ENCODE peak calls at places on chromosomes 3 and 15, in nine cellular contexts. D is BJ; Z is endothelial cell; W is spleen; K is activated CD8-positive, alpha-beta T cell treated with anti-CD3 and anti-CD28 coated beads for 36 hours; U is GM12865; Q is ovary; A is AG04450; R is psoas muscle. L is an unnamed sample.

GRCh38 chr3:141106842-141107241 is 55.7 kb downstream of the SPSB4 start:
- DNase-seq in Z (no peak), Q (no peak), R (no peak), D (no peak), U (no peak), A (no peak), K (no peak), W (no peak), L (no peak)

GRCh38 chr15:77504310-77504709 is 83.6 kb downstream of the HMG20A start:
- DNase-seq in D (no peak), Z (no peak), U (no peak), R (peak), W (no peak), A (no peak), Q (no peak), K (no peak), L (no peak)

GRCh38 chr3:107846282-107846852 is 244.5 kb downstream of the CD47 start:
- DNase-seq in K (peak), Z (peak), R (peak), W (no peak), D (peak), A (peak), U (peak), Q (peak), L (peak)

GRCh38 chr15:43204016-43204901 is 16.6 kb downstream of the EPB42 start:
- DNase-seq in Z (peak), D (no peak), Q (no peak), W (no peak), R (peak), K (peak), U (peak), A (peak), L (peak)

GRCh38 chr15:50418041-50418583 is 6.1 kb upstream of the USP8 start:
- DNase-seq in A (no peak), R (no peak), Q (peak), Z (no peak), K (peak), W (no peak), U (no peak), D (no peak), L (no peak)

GRCh38 chr15:74531144-74531811 is 9.7 kb upstream of the ARID3B start:
- DNase-seq in R (no peak), Z (no peak), D (peak), Q (no peak), K (no peak), A (peak), U (no peak), W (no peak), L (no peak)

GRCh38 chr15:37900286-37901221 is 33.9 kb upstream of the TMCO5A start:
- DNase-seq in K (no peak), Q (no peak), U (no peak), A (peak), W (no peak), Z (no peak), R (no peak), D (no peak), L (no peak)

GRCh38 chr3:84978833-84979232 is 20.0 kb downstream of the CADM2 start:
- DNase-seq in Q (no peak), A (no peak), D (no peak), W (no peak), K (no peak), Z (no peak), R (no peak), U (no peak), L (no peak)

GRCh38 chr15:56042982-56043980 is 49.9 kb upstream of the NEDD4 start:
- DNase-seq in W (no peak), K (peak), R (no peak), A (no peak), U (peak), Z (no peak), D (no peak), Q (no peak), L (no peak)

GRCh38 chr3:76400141-76400540 is 614.8 kb upstream of the ZNF717 start:
- DNase-seq in K (no peak), R (no peak), W (no peak), Q (no peak), U (no peak), D (no peak), A (no peak), Z (no peak), L (no peak)

GRCh38 chr3:71987828-71988227 is 202.9 kb upstream of the PROK2 start:
- DNase-seq in R (no peak), A (no peak), U (no peak), D (peak), Q (no peak), K (no peak), W (no peak), Z (peak), L (no peak)

GRCh38 chr3:44584646-44585501 is at the start of gene ZNF660:
- DNase-seq in R (peak), U (peak), Z (peak), W (peak), D (no peak), Q (peak), A (peak), K (peak), L (peak)

GRCh38 chr3:17982211-17982880 is 239.9 kb upstream of the TBC1D5 start:
- DNase-seq in Q (no peak), A (no peak), Z (no peak), R (no peak), K (no peak), U (no peak), D (no peak), W (no peak), L (no peak)

GRCh38 chr15:44207643-44208042 is 12.6 kb upstream of the FRMD5 start:
- DNase-seq in R (no peak), Z (no peak), D (peak), K (no peak), Q (no peak), A (peak), U (no peak), W (no peak), L (no peak)

GRCh38 chr3:50862221-50862620 is 187.5 kb downstream of the DOCK3 start:
- DNase-seq in D (no peak), A (no peak), W (no peak), K (no peak), Q (no peak), Z (no peak), R (no peak), U (peak), L (no peak)

GRCh38 chr3:52372822-52373504 is 56.8 kb downstream of the DNAH1 start:
- DNase-seq in W (peak), U (peak), A (no peak), R (no peak), K (peak), Q (no peak), Z (peak), D (no peak), L (peak)

GRCh38 chr15:51856714-51857380 is 27.4 kb downstream of the TMOD3 start:
- DNase-seq in A (no peak), D (no peak), U (no peak), Z (no peak), Q (no peak), K (no peak), W (no peak), R (no peak), L (no peak)

GRCh38 chr3:44342191-44342790 is 3.7 kb downstream of the TCAIM start:
- DNase-seq in R (no peak), Z (no peak), W (no peak), A (peak), D (no peak), K (no peak), U (no peak), Q (no peak), L (no peak)

GRCh38 chr3:73449774-73450173 is 175.0 kb downstream of the PDZRN3 start:
- DNase-seq in U (peak), Q (no peak), A (no peak), K (no peak), R (no peak), D (no peak), Z (no peak), W (no peak), L (no peak)

GRCh38 chr15:31341501-31342195 is 15.0 kb downstream of the KLF13 start:
- DNase-seq in Q (no peak), D (no peak), A (no peak), R (no peak), Z (no peak), K (no peak), W (peak), U (no peak), L (no peak)

GRCh38 chr3:123027292-123028232 is at the start of gene SEMA5B:
- DNase-seq in R (peak), Z (peak), U (no peak), W (peak), D (no peak), K (peak), Q (peak), A (no peak), L (peak)
- TF ChIP-seq CTCF in R (peak), Z (peak), U (peak), W (peak), D (no peak), K (no peak), Q (peak), A (peak), L (peak)

GRCh38 chr15:46309914-46310313 is 675.1 kb downstream of the SQOR start:
- DNase-seq in R (no peak), W (no peak), Z (no peak), A (no peak), K (no peak), Q (no peak), U (peak), D (no peak), L (no peak)

GRCh38 chr15:46304320-46304719 is 669.5 kb downstream of the SQOR start:
- DNase-seq in A (no peak), U (no peak), Z (peak), Q (no peak), K (peak), D (no peak), W (no peak), R (no peak), L (no peak)
- TF ChIP-seq CTCF in A (peak), U (peak), Z (peak), Q (no peak), K (peak), D (peak), W (no peak), R (no peak), L (no peak)

DNA sequence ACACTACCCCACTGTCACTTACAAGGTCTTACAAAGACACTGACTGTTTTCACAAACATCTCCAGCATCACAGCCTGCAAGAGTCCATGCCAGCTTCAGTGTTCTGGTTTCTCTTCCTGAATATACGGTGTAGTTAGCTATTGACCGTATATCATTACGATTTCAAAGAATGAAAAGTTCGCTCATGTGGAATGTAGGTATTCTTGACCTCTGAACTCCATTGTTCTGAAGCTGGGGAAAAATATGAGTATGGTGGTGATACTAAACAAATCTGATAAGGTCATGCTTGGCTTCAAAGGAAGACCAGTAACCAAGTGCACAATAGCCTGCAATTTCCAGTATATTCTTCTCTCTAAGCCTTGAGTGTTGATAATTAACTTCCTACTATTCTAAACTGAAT is 315.7 kb upstream of the WNT5A start:
- DNase-seq in R (no peak), D (no peak), K (no peak), A (no peak), W (no peak), Q (no peak), Z (no peak), U (no peak), L (no peak)
- TF ChIP-seq CTCF in R (no peak), D (no peak), K (no peak), A (no peak), W (no peak), Q (no peak), Z (no peak), U (no peak), L (no peak)

GRCh38 chr3:13367728-13368127 is 52.4 kb downstream of the NUP210 start:
- DNase-seq in D (no peak), W (no peak), R (no peak), U (no peak), Q (no peak), A (no peak), Z (no peak), K (no peak), L (no peak)

GRCh38 chr3:13364602-13365271 is 55.4 kb downstream of the NUP210 start:
- DNase-seq in R (no peak), Z (no peak), U (no peak), Q (no peak), A (no peak), K (no peak), W (no peak), D (no peak), L (no peak)

GRCh38 chr3:13368834-13369233 is 51.3 kb downstream of the NUP210 start:
- DNase-seq in Q (no peak), W (no peak), D (no peak), Z (no peak), U (no peak), K (no peak), A (no peak), R (no peak), L (no peak)

GRCh38 chr3:13362551-13362950 is 57.6 kb downstream of the NUP210 start:
- DNase-seq in W (no peak), U (no peak), R (no peak), A (no peak), Z (no peak), Q (no peak), K (no peak), D (no peak), L (no peak)

GRCh38 chr3:13365390-13366379 is 54.4 kb downstream of the NUP210 start:
- DNase-seq in U (no peak), Z (no peak), D (no peak), R (no peak), Q (no peak), A (no peak), K (no peak), W (no peak), L (no peak)
- TF ChIP-seq CTCF in U (no peak), Z (no peak), D (no peak), R (no peak), Q (no peak), A (no peak), K (no peak), W (no peak), L (no peak)

DNA sequence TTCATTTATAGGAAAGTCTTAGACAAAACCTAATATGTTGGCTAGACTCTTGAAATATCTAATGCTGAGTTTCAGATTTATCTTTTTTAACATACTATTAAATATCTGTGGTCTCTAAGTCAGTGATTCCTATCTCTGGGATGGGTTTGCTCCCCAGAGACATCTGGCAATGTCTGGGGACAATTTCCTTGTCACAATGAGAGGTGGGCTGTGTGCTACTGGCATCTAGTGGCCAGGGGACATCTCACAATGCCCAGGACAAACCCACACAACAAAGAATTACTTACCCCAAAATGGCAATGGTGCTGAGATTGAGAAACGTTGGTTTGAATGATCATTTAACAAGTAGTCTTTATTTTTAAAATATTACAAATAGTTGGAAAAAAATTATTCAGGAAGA is 602.1 kb downstream of the MAGI1 start:
- DNase-seq in W (no peak), A (no peak), R (no peak), D (no peak), Z (peak), Q (no peak), U (peak), K (peak), L (no peak)
- TF ChIP-seq CTCF in W (no peak), A (peak), R (peak), D (peak), Z (no peak), Q (no peak), U (peak), K (no peak), L (peak)

DNA sequence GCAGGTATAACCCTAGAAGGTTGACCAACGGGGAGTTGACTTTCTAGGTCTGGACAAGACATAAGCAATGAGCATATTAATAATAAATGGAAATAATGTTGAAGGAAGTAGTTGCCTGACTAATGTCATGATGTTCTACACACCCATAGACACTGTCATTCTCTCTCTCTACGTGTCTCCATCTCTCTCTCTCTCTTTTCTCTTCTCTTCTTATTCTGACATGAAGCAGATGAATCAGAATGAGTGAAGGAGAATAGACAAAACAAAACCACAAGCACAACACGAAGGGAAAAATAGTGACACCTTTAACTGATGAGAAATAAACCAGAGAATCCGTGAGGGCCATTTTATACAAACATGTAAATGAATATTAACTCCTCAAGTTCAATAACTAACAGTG is 26.7 kb upstream of the CCDC80 start:
- DNase-seq in Q (no peak), K (no peak), D (no peak), U (no peak), R (no peak), W (no peak), Z (no peak), A (no peak), L (no peak)
- TF ChIP-seq CTCF in Q (no peak), K (no peak), D (no peak), U (no peak), R (no peak), W (no peak), Z (no peak), A (no peak), L (no peak)

GRCh38 chr15:96500491-96500890 is 170.0 kb downstream of the NR2F2 start:
- DNase-seq in A (no peak), Q (no peak), R (no peak), K (no peak), Z (no peak), U (no peak), D (no peak), W (no peak), L (no peak)
- TF ChIP-seq CTCF in A (no peak), Q (no peak), R (no peak), K (no peak), Z (no peak), U (no peak), D (no peak), W (no peak), L (no peak)

DNA sequence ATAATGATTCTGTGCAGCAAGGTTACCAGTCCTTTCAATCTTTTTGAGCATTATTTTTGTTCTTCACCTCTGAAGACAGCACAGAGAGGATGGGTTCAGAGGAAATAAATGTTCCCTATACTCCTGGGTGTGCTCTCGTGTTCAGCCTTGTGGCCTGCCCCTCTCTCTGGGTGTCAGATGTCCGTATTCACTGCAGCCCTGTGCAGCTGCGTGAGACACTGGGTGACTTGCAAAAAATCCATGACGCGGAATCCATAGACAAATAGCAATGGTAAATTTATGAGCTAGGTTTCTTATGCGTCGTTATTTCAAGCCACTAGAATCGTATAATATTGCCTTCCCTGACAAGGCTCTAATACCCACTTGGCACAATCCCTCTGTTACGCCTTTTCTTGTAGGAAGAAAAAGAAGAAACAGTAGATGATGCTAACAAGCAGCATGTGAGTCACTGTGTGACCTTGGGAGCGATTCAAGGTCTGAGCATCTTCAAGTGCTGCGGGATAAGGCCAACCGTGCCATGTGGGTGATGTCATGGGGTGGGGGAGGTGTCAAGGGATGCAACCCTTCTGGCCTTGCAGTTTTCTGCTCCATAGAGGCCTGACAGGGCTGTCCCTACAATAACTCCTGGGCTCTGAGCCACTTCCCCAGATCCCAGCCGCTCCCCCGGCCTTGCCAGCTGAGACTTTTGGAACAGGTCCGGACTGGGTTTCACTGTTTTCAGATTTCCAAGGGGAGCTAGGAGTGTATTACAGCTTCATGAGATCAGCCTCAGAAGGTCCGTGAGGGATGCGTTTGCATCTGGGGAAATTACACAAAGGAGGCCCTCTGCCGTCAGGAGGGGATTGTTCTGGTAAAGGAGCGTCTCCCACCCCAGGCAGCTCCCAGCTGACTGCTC is 47.6 kb upstream of the POMGNT2 start:
- DNase-seq in U (no peak), Q (peak), W (no peak), D (no peak), A (peak), K (no peak), R (peak), Z (no peak), L (no peak)
- TF ChIP-seq CTCF in U (no peak), Q (peak), W (no peak), D (peak), A (no peak), K (no peak), R (no peak), Z (no peak), L (no peak)

DNA sequence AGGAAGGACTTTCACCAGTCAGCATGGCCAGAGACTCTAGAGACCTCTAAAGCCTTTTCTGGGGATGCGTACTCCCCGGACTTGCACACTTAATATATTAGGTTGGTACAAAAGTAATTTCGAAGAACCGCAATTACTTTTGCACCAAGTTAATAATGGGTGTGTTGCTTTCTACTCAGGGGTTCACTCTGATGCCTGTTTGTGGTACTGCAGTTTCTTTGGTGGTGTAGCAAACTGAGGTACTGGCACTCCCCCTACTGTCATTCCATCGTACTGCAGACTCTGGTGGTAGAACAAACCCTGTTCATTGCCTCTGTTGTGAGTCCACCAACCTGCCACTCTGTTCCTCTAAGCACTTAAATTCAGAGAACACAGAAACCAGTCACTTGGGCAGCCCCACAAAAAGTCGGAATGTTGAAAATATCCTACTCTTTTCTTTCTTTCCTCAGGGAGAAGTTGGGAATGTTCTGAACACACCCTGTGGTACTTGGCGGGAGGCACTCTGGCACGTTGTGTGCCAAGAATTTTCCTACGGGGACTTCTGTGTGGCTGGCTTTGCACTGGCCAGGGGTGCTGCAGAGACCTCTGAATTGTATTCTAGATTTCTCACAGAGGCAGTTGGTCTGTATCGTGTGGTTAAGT is 46.3 kb downstream of the GABRG3 start:
- DNase-seq in U (peak), A (peak), W (no peak), Z (peak), Q (no peak), K (peak), R (no peak), D (no peak), L (no peak)
- TF ChIP-seq CTCF in U (peak), A (peak), W (peak), Z (peak), Q (no peak), K (peak), R (peak), D (peak), L (peak)